ENCODE peak calls at places on chromosomes 3 and 15, in five cellular contexts. S is lower lobe of right lung, X is RWPE1, Y is gastrocnemius medialis, H is ovary. U is an unnamed sample.

GRCh38 chr15:52780172-52780980 is 9.8 kb downstream of the ONECUT1 start:
- DNase-seq in S (peak), X (peak), Y (no peak), H (peak), U (no peak)

GRCh38 chr3:190605385-190605784 is 91.5 kb downstream of the IL1RAP start:
- DNase-seq in S (no peak), X (no peak), Y (no peak), H (no peak), U (no peak)

GRCh38 chr3:127019449-127019848 is 36.5 kb downstream of the PLXNA1 start:
- DNase-seq in S (no peak), X (peak), Y (no peak), H (no peak), U (no peak)

GRCh38 chr3:108420926-108421325 is 89.5 kb downstream of the MYH15 start:
- DNase-seq in S (no peak), X (peak), Y (no peak), H (no peak), U (no peak)

GRCh38 chr3:66482005-66482404 is 18.8 kb downstream of the LRIG1 start:
- DNase-seq in S (no peak), X (no peak), Y (no peak), H (no peak), U (no peak)

GRCh38 chr3:179148446-179149238 is 485 bp downstream of the PIK3CA start:
- DNase-seq in S (peak), X (peak), Y (peak), H (peak), U (peak)

GRCh38 chr3:55161256-55161655 is 233.4 kb upstream of the LRTM1 start:
- DNase-seq in S (no peak), X (no peak), Y (no peak), H (no peak), U (no peak)

GRCh38 chr3:101261506-101261905 is 58.9 kb downstream of the IMPG2 start:
- DNase-seq in S (no peak), X (no peak), Y (no peak), H (no peak), U (no peak)

GRCh38 chr3:72015463-72015862 is 230.5 kb upstream of the PROK2 start:
- DNase-seq in S (no peak), X (no peak), Y (no peak), H (no peak), U (no peak)

GRCh38 chr15:71508081-71508682 is 302.2 kb upstream of the NR2E3 start:
- DNase-seq in S (no peak), X (peak), Y (no peak), H (no peak), U (peak)

GRCh38 chr3:170731281-170731680 is 138.7 kb downstream of the RPL22L1 start:
- DNase-seq in S (no peak), X (no peak), Y (no peak), H (no peak), U (no peak)

GRCh38 chr3:176692172-176692923 is 504.9 kb downstream of the TBL1XR1 start:
- DNase-seq in S (no peak), X (no peak), Y (no peak), H (no peak), U (no peak)

GRCh38 chr15:23095796-23096195 is 40.8 kb downstream of the GOLGA6L1 start:
- DNase-seq in S (no peak), X (no peak), Y (no peak), H (no peak), U (no peak)

GRCh38 chr15:76149291-76149910 is 89.6 kb downstream of the TMEM266 start:
- DNase-seq in S (no peak), X (no peak), Y (no peak), H (no peak), U (no peak)

GRCh38 chr3:133742351-133743091 is 3.7 kb upstream of the TF start:
- DNase-seq in S (no peak), X (no peak), Y (no peak), H (no peak), U (no peak)

GRCh38 chr3:8532251-8532831 is 30.7 kb downstream of the LMCD1 start:
- DNase-seq in S (no peak), X (peak), Y (no peak), H (no peak), U (no peak)

GRCh38 chr3:134311693-134312071 is 61.0 kb upstream of the RYK start:
- DNase-seq in S (no peak), X (no peak), Y (no peak), H (no peak), U (no peak)

DNA sequence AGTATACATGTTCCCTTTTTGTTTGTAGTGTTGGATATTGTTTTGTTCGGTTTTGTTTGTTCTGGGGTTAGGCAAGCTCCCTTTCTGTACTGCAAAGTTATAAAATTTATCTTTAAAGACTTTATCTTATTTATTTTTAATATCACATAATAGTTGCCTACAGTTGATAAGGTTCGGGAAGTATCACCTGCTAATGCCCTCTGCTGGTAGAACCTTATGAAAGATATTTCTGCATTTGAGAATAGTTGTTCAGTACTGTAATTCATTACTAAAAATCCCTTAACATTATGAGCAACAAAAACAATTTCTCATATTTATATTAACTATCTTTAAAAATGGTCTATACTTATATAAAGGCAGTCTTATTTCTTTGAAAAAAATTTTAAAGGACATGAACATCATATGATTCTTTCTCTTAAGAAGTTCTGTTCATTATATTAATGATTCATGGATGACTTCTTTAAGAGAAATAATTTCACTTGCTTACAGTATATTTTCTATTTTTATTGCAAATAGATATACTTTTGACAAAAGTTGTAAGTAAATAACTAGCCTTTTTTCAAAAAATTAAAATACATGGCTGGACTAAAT is 1126.8 kb downstream of the SI start:
- DNase-seq in S (no peak), X (no peak), Y (no peak), H (no peak), U (no peak)
- TF ChIP-seq CTCF in S (no peak), X (peak), Y (no peak), H (no peak), U (peak)

GRCh38 chr3:12708584-12709192 is 44.8 kb upstream of the RAF1 start:
- DNase-seq in S (no peak), X (peak), Y (peak), H (no peak), U (no peak)
- TF ChIP-seq CTCF in S (no peak), X (no peak), Y (no peak), H (no peak), U (no peak)

GRCh38 chr15:85044251-85044853 is 62.7 kb downstream of the PDE8A start:
- DNase-seq in S (no peak), X (peak), Y (peak), H (peak), U (no peak)
- TF ChIP-seq CTCF in S (peak), X (peak), Y (peak), H (peak), U (peak)

GRCh38 chr15:68871507-68871906 is 50.8 kb upstream of the ANP32A start:
- DNase-seq in S (no peak), X (no peak), Y (no peak), H (no peak), U (no peak)

GRCh38 chr15:68874788-68875187 is 54.1 kb upstream of the ANP32A start:
- DNase-seq in S (no peak), X (no peak), Y (no peak), H (no peak), U (no peak)

GRCh38 chr15:68877626-68878025 is 52.7 kb upstream of the SPESP1 start:
- DNase-seq in S (no peak), X (no peak), Y (no peak), H (no peak), U (no peak)

GRCh38 chr15:68880382-68880781 is 49.9 kb upstream of the SPESP1 start:
- DNase-seq in S (no peak), X (no peak), Y (no peak), H (no peak), U (no peak)

GRCh38 chr15:68875377-68876116 is 54.8 kb upstream of the SPESP1 start:
- DNase-seq in S (peak), X (peak), Y (peak), H (peak), U (peak)
- TF ChIP-seq CTCF in S (peak), X (peak), Y (peak), H (peak), U (peak)

DNA sequence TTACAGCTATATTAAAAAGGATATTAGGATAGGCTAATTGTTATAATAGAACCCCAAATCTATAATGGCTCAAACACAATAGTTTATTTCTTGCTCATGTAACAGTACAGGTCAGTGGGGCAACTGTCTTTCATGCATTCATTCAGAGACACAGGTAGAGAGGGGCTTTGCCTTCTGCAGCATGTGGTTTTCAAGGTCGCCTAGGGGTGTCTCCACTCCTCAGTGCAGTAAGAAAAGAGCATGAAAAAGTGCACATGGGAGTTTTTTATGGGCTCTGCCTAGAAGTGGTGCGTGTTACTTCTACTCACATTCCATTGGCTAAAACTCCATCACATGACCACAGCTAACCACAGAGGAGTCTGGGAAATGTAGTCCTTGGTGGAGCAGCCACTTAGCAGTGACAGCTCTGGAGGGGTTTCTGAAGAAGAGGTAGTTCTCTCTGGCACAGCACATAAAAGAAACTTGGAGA is 1.8 kb downstream of the ZBTB38 start:
- DNase-seq in S (no peak), X (peak), Y (peak), H (peak), U (peak)
- TF ChIP-seq CTCF in S (peak), X (no peak), Y (peak), H (peak), U (peak)

DNA sequence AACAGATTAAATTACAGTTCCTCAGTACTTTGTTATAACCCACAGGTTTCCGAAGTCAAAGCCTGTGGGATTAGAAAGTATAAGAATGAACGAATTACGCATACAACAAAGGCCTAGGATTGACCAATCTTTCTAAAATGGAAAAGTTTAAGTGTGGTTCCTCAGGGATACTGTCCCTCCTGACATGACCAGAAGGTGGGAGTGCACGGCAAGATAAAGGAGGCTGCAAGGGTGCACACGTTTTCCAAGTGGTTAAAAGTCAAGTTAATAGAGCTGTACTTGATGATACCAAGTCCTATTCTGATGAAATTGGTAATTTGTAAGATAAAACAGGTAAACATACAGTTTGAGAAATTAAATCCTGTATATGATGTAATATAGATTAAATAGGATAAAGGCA is 96.2 kb downstream of the ALDH1A2 start:
- DNase-seq in S (no peak), X (peak), Y (no peak), H (no peak), U (no peak)
- TF ChIP-seq CTCF in S (no peak), X (peak), Y (no peak), H (no peak), U (no peak)

U was measured in GM10248.